ENCODE peak calls at places on chromosomes 7 and 10, in four cellular contexts. J is HL-60, B is K562, I is GM12878. Y is an unnamed sample.

GRCh38 chr7:86116-86515 is 106.3 kb upstream of the FAM20C start:
- DNase-seq in J (no peak), I (no peak), B (no peak), Y (no peak)

GRCh38 chr7:93239824-93240223 is 7.7 kb downstream of the VPS50 start:
- DNase-seq in B (no peak), J (no peak), I (no peak), Y (no peak)

GRCh38 chr7:148723846-148724245 is 25.1 kb downstream of the CUL1 start:
- DNase-seq in J (no peak), B (no peak), I (no peak), Y (no peak)

GRCh38 chr10:33421789-33422188 is 87.3 kb upstream of the NRP1 start:
- DNase-seq in I (no peak), J (no peak), B (no peak), Y (no peak)

GRCh38 chr10:124551097-124551496 is 89.5 kb downstream of the LHPP start:
- DNase-seq in B (no peak), J (no peak), I (no peak), Y (no peak)

GRCh38 chr10:97701438-97702064 is 12.0 kb upstream of the MARVELD1 start:
- DNase-seq in J (no peak), B (peak; percentile 70), I (no peak), Y (peak; percentile 68)

GRCh38 chr7:12199363-12199762 is 11.7 kb upstream of the TMEM106B start:
- DNase-seq in B (no peak), J (no peak), I (no peak), Y (no peak)

GRCh38 chr7:158405324-158405723 is 182.3 kb downstream of the PTPRN2 start:
- DNase-seq in B (no peak), I (no peak), J (no peak), Y (no peak)

GRCh38 chr7:50436133-50436802 is 13.9 kb downstream of the FIGNL1 start:
- DNase-seq in B (no peak), J (no peak), I (no peak), Y (no peak)

GRCh38 chr10:1177936-1178335 is 121.8 kb downstream of the WDR37 start:
- DNase-seq in B (no peak), I (no peak), J (no peak), Y (no peak)

GRCh38 chr10:132860527-132860926 is 74.6 kb upstream of the NKX6-2 start:
- DNase-seq in I (no peak), J (no peak), B (peak; percentile 13), Y (no peak)

GRCh38 chr7:27671675-27672074 is 9.0 kb upstream of the HIBADH start:
- DNase-seq in B (no peak), J (no peak), I (no peak), Y (no peak)

GRCh38 chr10:48648172-48648942 is 36.3 kb upstream of the WDFY4 start:
- DNase-seq in I (peak; percentile 52), J (no peak), B (no peak), Y (no peak)

GRCh38 chr10:63012623-63013022 is 120.5 kb upstream of the NRBF2 start:
- DNase-seq in I (no peak), J (no peak), B (no peak), Y (no peak)

GRCh38 chr7:130490888-130491771 is 755 bp upstream of the MEST start:
- DNase-seq in I (no peak), J (no peak), B (no peak), Y (no peak)

GRCh38 chr10:122127943-122128342 is 139.0 kb downstream of the TACC2 start:
- DNase-seq in B (no peak), J (no peak), I (no peak), Y (no peak)

GRCh38 chr10:4331150-4331549 is 494.9 kb upstream of the AKR1E2 start:
- DNase-seq in B (no peak), I (no peak), J (no peak), Y (no peak)

GRCh38 chr7:16839646-16840045 is 34.8 kb upstream of the AGR2 start:
- DNase-seq in J (no peak), I (no peak), B (no peak), Y (no peak)

GRCh38 chr7:24576171-24577052 is 3.2 kb downstream of the PALS2 start:
- DNase-seq in I (peak; percentile 64), J (peak; percentile 42), B (peak; percentile 63), Y (no peak)

GRCh38 chr7:96645084-96645483 is 64.6 kb downstream of the SEM1 start:
- DNase-seq in J (no peak), B (no peak), I (no peak), Y (no peak)

GRCh38 chr7:149245244-149245643 is 5.8 kb downstream of the ZNF212 start:
- DNase-seq in B (no peak), J (no peak), I (no peak), Y (no peak)

GRCh38 chr7:8221603-8222002 is 40.4 kb downstream of the ICA1 start:
- DNase-seq in I (no peak), J (no peak), B (no peak), Y (no peak)

GRCh38 chr10:132698211-132698751 is 87.7 kb downstream of the NKX6-2 start:
- DNase-seq in I (no peak), J (no peak), B (no peak), Y (no peak)

GRCh38 chr10:603745-604144 is 85.7 kb downstream of the DIP2C start:
- DNase-seq in B (no peak), I (no peak), J (no peak), Y (no peak)

GRCh38 chr7:98051118-98051744 is 55.4 kb upstream of the LMTK2 start:
- DNase-seq in J (no peak), B (peak; percentile 79), I (no peak), Y (peak; percentile 20)

GRCh38 chr10:44908936-44909335 is 2.2 kb upstream of the TMEM72 start:
- DNase-seq in J (no peak), B (no peak), I (no peak), Y (no peak)

GRCh38 chr10:67785098-67785497 is 52.9 kb downstream of the DNAJC12 start:
- DNase-seq in I (no peak), J (no peak), B (no peak), Y (no peak)

GRCh38 chr10:51999089-51999488 is 299.7 kb upstream of the CSTF2T start:
- DNase-seq in B (no peak), I (no peak), J (no peak), Y (no peak)

GRCh38 chr7:138602456-138602855 is 98.7 kb downstream of the SVOPL start:
- DNase-seq in J (no peak), B (no peak), I (no peak), Y (no peak)

DNA sequence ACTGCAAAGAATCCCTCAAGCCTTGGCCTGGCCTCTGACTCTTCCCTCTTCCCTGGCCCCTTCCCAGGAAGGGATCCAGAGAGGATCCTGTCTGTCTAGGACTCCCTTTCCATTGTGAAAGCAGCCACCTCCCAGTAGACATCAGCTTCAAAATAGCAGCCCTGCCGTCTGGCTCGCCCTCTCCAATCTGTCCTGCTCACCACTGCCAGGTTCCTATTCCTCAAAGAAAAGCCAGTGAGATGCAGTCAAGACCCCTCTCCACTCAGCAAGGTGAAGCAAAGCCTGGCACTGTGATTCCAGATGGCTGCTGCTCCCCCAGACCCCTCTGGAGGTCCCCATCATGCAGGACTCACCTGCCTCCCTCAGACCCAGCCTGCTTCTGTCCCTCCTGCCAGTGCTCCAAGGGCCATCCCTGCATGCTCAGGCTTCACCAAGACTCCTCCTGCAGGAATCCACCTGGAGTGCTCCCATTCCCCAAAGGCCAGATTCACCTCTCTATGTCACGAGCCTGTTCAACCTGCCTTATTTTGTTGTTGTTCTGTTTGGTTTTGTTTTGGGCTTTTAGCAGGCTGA is 305.2 kb downstream of the GRID1 start:
- DNase-seq in B (no peak), I (no peak), J (no peak), Y (no peak)
- TF ChIP-seq POLR2AphosphoS5 in B (no peak), I (no peak), J (no peak), Y (no peak)

GRCh38 chr10:12241810-12242529 is 46.0 kb downstream of the CDC123 start:
- DNase-seq in B (no peak), J (no peak), I (peak; percentile 41), Y (peak; percentile 31)
- TF ChIP-seq SPI1 in B (no peak), J (peak; percentile 55), I (peak; percentile 70), Y (peak; percentile 82)

GRCh38 chr10:78972947-78973900 is 95.5 kb upstream of the ZMIZ1 start:
- DNase-seq in B (peak; percentile 98), I (peak; percentile 43), J (peak; percentile 82), Y (peak; percentile 95)

GRCh38 chr10:78976825-78977760 is 91.7 kb upstream of the ZMIZ1 start:
- DNase-seq in B (no peak), I (no peak), J (no peak), Y (no peak)

GRCh38 chr10:78972160-78972946 is 96.4 kb upstream of the ZMIZ1 start:
- DNase-seq in I (no peak), B (peak; percentile 87), J (no peak), Y (no peak)

GRCh38 chr10:78973901-78974408 is 94.8 kb upstream of the ZMIZ1 start:
- DNase-seq in J (peak; percentile 33), I (no peak), B (no peak), Y (peak; percentile 49)

DNA sequence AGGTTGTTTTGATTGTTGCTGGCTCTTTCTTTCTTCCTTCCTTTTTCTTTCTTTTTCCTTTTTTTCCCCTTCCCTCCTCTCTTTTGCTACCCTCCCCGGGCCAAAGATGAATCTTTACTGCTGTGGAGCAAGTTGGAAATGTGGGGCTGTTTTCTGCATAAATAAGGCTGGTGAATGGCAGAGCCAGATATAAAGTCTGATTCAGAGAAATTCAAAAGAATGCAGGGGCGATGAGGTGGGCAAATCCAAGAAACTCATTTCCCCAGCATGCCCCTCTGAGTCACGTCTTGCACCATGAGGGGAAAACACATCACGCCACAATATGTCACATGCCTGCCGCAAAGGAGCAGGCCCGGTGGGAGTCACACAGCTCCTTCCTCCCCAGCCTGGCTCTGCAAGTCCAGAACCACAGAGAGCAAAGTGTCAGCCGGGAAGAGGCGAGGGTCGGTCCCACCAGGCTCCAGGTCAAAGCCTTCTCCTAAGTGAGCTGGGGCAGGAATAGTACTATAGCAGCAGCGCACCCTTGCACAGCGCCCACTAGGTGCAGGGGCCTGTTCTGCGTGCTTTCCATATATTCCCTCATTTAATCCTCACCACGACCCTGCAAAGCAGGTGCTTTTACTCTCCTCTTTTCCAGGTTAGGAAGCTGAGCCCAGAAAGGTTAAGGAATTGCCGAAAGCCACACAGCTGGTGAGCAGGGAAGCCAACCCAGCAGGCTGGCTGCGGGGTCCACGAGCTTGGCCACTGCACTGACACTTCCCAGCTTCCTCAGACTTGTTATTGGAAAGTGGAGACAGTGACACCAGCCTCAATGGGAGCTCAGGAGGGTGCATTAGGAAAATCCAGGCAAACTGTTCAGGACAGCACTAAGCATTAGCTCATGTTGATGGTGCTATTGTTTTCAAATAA is 94.1 kb upstream of the ZMIZ1 start:
- DNase-seq in J (peak; percentile 74), I (no peak), B (peak; percentile 81), Y (peak; percentile 51)
- TF ChIP-seq POLR2AphosphoS5 in J (no peak), I (no peak), B (peak; percentile 33), Y (no peak)

GRCh38 chr10:30502266-30503058 is 68.5 kb downstream of the MAP3K8 start:
- DNase-seq in I (no peak), J (no peak), B (peak; percentile 80), Y (no peak)
- TF ChIP-seq SPI1 in I (no peak), J (no peak), B (peak; percentile 32), Y (no peak)

GRCh38 chr10:80199828-80200227 is 5.5 kb downstream of the ANXA11 start:
- DNase-seq in B (no peak), I (no peak), J (no peak), Y (no peak)
- TF ChIP-seq POLR2AphosphoS5 in B (no peak), I (no peak), J (no peak), Y (no peak)

GRCh38 chr7:66654275-66655112 is 25.8 kb downstream of the KCTD7 start:
- DNase-seq in J (peak; percentile 94), I (peak; percentile 93), B (peak; percentile 98), Y (peak; percentile 97)
- TF ChIP-seq SPI1 in J (peak; percentile 1), I (peak; percentile 8), B (peak; percentile 23), Y (peak; percentile 11)